ENCODE peak calls at places on chromosomes 1 and 21, in nine cellular contexts. One of them, this sample, is unnamed.

GRCh38 chr1:175146535-175147213 is 45.9 kb downstream of the KIAA0040 start:
- DNase-seq in pancreas: peak; percentile 86
- DNase-seq in right lobe of liver: peak; percentile 64
- DNase-seq in OCI-LY7: peak; percentile 74
- DNase-seq in CD8-positive, alpha-beta T cell: peak; percentile 48
- DNase-seq in neural progenitor cell: peak; percentile 85
- DNase-seq in SJCRH30: peak; percentile 78
- DNase-seq in lung: peak; percentile 71
- DNase-seq in hepatocyte: peak; percentile 81
- DNase-seq in this sample: peak; percentile 58

GRCh38 chr21:42367379-42368165 is 1.2 kb upstream of the TFF1 start:
- DNase-seq in pancreas: no peak
- DNase-seq in right lobe of liver: no peak
- DNase-seq in OCI-LY7: peak; percentile 37
- DNase-seq in CD8-positive, alpha-beta T cell: no peak
- DNase-seq in neural progenitor cell: no peak
- DNase-seq in SJCRH30: no peak
- DNase-seq in lung: no peak
- DNase-seq in hepatocyte: no peak
- DNase-seq in this sample: no peak

GRCh38 chr1:38004284-38005101 is 821 bp downstream of the FHL3 start:
- DNase-seq in pancreas: no peak
- DNase-seq in right lobe of liver: no peak
- DNase-seq in OCI-LY7: no peak
- DNase-seq in CD8-positive, alpha-beta T cell: no peak
- DNase-seq in neural progenitor cell: peak; percentile 34
- DNase-seq in SJCRH30: peak; percentile 40
- DNase-seq in lung: no peak
- DNase-seq in hepatocyte: no peak
- DNase-seq in this sample: no peak

GRCh38 chr1:240058049-240058448 is 33.6 kb upstream of the FMN2 start:
- DNase-seq in pancreas: no peak
- DNase-seq in right lobe of liver: no peak
- DNase-seq in OCI-LY7: no peak
- DNase-seq in CD8-positive, alpha-beta T cell: no peak
- DNase-seq in neural progenitor cell: no peak
- DNase-seq in SJCRH30: no peak
- DNase-seq in lung: no peak
- DNase-seq in hepatocyte: no peak
- DNase-seq in this sample: no peak

GRCh38 chr1:69524010-69524409 is 43.7 kb upstream of the LRRC7 start:
- DNase-seq in pancreas: no peak
- DNase-seq in right lobe of liver: no peak
- DNase-seq in OCI-LY7: no peak
- DNase-seq in CD8-positive, alpha-beta T cell: no peak
- DNase-seq in neural progenitor cell: no peak
- DNase-seq in SJCRH30: no peak
- DNase-seq in lung: no peak
- DNase-seq in hepatocyte: no peak
- DNase-seq in this sample: no peak

GRCh38 chr1:183230403-183230802 is 44.3 kb downstream of the LAMC2 start:
- DNase-seq in pancreas: no peak
- DNase-seq in right lobe of liver: no peak
- DNase-seq in OCI-LY7: no peak
- DNase-seq in CD8-positive, alpha-beta T cell: no peak
- DNase-seq in neural progenitor cell: no peak
- DNase-seq in SJCRH30: no peak
- DNase-seq in lung: no peak
- DNase-seq in hepatocyte: no peak
- DNase-seq in this sample: no peak

GRCh38 chr1:64505232-64505943 is 35.5 kb downstream of the CACHD1 start:
- DNase-seq in pancreas: peak; percentile 73
- DNase-seq in right lobe of liver: peak; percentile 30
- DNase-seq in OCI-LY7: no peak
- DNase-seq in CD8-positive, alpha-beta T cell: peak; percentile 2
- DNase-seq in neural progenitor cell: peak; percentile 89
- DNase-seq in SJCRH30: peak; percentile 54
- DNase-seq in lung: no peak
- DNase-seq in hepatocyte: peak; percentile 68
- DNase-seq in this sample: peak; percentile 33

GRCh38 chr1:231163831-231164427 is 2.1 kb downstream of the TRIM67 start:
- DNase-seq in pancreas: peak; percentile 69
- DNase-seq in right lobe of liver: no peak
- DNase-seq in OCI-LY7: no peak
- DNase-seq in CD8-positive, alpha-beta T cell: no peak
- DNase-seq in neural progenitor cell: no peak
- DNase-seq in SJCRH30: no peak
- DNase-seq in lung: no peak
- DNase-seq in hepatocyte: no peak
- DNase-seq in this sample: no peak

GRCh38 chr1:37556712-37557196 is at the start of gene DNALI1:
- DNase-seq in pancreas: peak; percentile 98
- DNase-seq in right lobe of liver: peak; percentile 87
- DNase-seq in OCI-LY7: peak; percentile 24
- DNase-seq in CD8-positive, alpha-beta T cell: no peak
- DNase-seq in neural progenitor cell: peak; percentile 96
- DNase-seq in SJCRH30: peak; percentile 96
- DNase-seq in lung: peak; percentile 91
- DNase-seq in hepatocyte: peak; percentile 96
- DNase-seq in this sample: no peak

GRCh38 chr1:54335396-54336056 is 70.7 kb downstream of the SSBP3 start:
- DNase-seq in pancreas: no peak
- DNase-seq in right lobe of liver: no peak
- DNase-seq in OCI-LY7: no peak
- DNase-seq in CD8-positive, alpha-beta T cell: no peak
- DNase-seq in neural progenitor cell: no peak
- DNase-seq in SJCRH30: peak; percentile 95
- DNase-seq in lung: peak; percentile 66
- DNase-seq in hepatocyte: peak; percentile 82
- DNase-seq in this sample: no peak
- H3K4me1 ChIP-seq in pancreas: peaks cover 33% of the 10 kb centered on the region
- H3K4me1 ChIP-seq in right lobe of liver: no peaks in the 10 kb centered on the region
- H3K4me1 ChIP-seq in OCI-LY7: peaks cover 33% of the 10 kb centered on the region
- H3K4me1 ChIP-seq in CD8-positive, alpha-beta T cell: peaks cover 32% of the 10 kb centered on the region
- H3K4me1 ChIP-seq in neural progenitor cell: peaks cover 53% of the 10 kb centered on the region
- H3K4me1 ChIP-seq in SJCRH30: peaks cover 78% of the 10 kb centered on the region
- H3K4me1 ChIP-seq in lung: peaks cover 14% of the 10 kb centered on the region
- H3K4me1 ChIP-seq in hepatocyte: peaks cover 66% of the 10 kb centered on the region
- H3K4me1 ChIP-seq in this sample: no peaks in the 10 kb centered on the region

GRCh38 chr1:19220080-19220846 is 10.2 kb upstream of the UBR4 start:
- DNase-seq in pancreas: no peak
- DNase-seq in right lobe of liver: no peak
- DNase-seq in OCI-LY7: no peak
- DNase-seq in CD8-positive, alpha-beta T cell: no peak
- DNase-seq in neural progenitor cell: no peak
- DNase-seq in SJCRH30: no peak
- DNase-seq in lung: no peak
- DNase-seq in hepatocyte: no peak
- DNase-seq in this sample: no peak
- H3K36me3 ChIP-seq in pancreas: peaks cover 28% of the 10 kb centered on the region
- H3K36me3 ChIP-seq in right lobe of liver: peaks cover 40% of the 10 kb centered on the region
- H3K36me3 ChIP-seq in OCI-LY7: peaks cover 100% of the 10 kb centered on the region
- H3K36me3 ChIP-seq in CD8-positive, alpha-beta T cell: peaks cover 55% of the 10 kb centered on the region
- H3K36me3 ChIP-seq in neural progenitor cell: peaks cover 10% of the 10 kb centered on the region
- H3K36me3 ChIP-seq in SJCRH30: peaks cover 85% of the 10 kb centered on the region
- H3K36me3 ChIP-seq in lung: peaks cover 42% of the 10 kb centered on the region
- H3K36me3 ChIP-seq in hepatocyte: no peaks in the 10 kb centered on the region
- H3K36me3 ChIP-seq in this sample: peaks cover 6% of the 10 kb centered on the region

GRCh38 chr21:25888711-25889110 is 153.9 kb downstream of the GABPA start:
- DNase-seq in pancreas: no peak
- DNase-seq in right lobe of liver: no peak
- DNase-seq in OCI-LY7: no peak
- DNase-seq in CD8-positive, alpha-beta T cell: no peak
- DNase-seq in neural progenitor cell: no peak
- DNase-seq in SJCRH30: no peak
- DNase-seq in lung: no peak
- DNase-seq in hepatocyte: no peak
- DNase-seq in this sample: no peak
- H3K27ac ChIP-seq in pancreas: no peak overlapping the region
- H3K27ac ChIP-seq in right lobe of liver: peak overlapping the region; percentile 26
- H3K27ac ChIP-seq in OCI-LY7: no peak overlapping the region
- H3K27ac ChIP-seq in CD8-positive, alpha-beta T cell: no peak overlapping the region
- H3K27ac ChIP-seq in neural progenitor cell: no peak overlapping the region
- H3K27ac ChIP-seq in SJCRH30: no peak overlapping the region
- H3K27ac ChIP-seq in lung: no peak overlapping the region
- H3K27ac ChIP-seq in hepatocyte: peak overlapping the region; percentile 54
- H3K27ac ChIP-seq in this sample: no peak overlapping the region

GRCh38 chr1:198657550-198658064 is 18.8 kb downstream of the PTPRC start:
- DNase-seq in pancreas: no peak
- DNase-seq in right lobe of liver: no peak
- DNase-seq in OCI-LY7: peak; percentile 73
- DNase-seq in CD8-positive, alpha-beta T cell: no peak
- DNase-seq in neural progenitor cell: no peak
- DNase-seq in SJCRH30: no peak
- DNase-seq in lung: no peak
- DNase-seq in hepatocyte: peak; percentile 59
- DNase-seq in this sample: no peak

GRCh38 chr1:198655464-198656121 is 16.8 kb downstream of the PTPRC start:
- DNase-seq in pancreas: no peak
- DNase-seq in right lobe of liver: no peak
- DNase-seq in OCI-LY7: no peak
- DNase-seq in CD8-positive, alpha-beta T cell: no peak
- DNase-seq in neural progenitor cell: no peak
- DNase-seq in SJCRH30: no peak
- DNase-seq in lung: no peak
- DNase-seq in hepatocyte: no peak
- DNase-seq in this sample: no peak

GRCh38 chr1:198660341-198661056 is 21.7 kb downstream of the PTPRC start:
- DNase-seq in pancreas: no peak
- DNase-seq in right lobe of liver: no peak
- DNase-seq in OCI-LY7: no peak
- DNase-seq in CD8-positive, alpha-beta T cell: no peak
- DNase-seq in neural progenitor cell: no peak
- DNase-seq in SJCRH30: no peak
- DNase-seq in lung: no peak
- DNase-seq in hepatocyte: no peak
- DNase-seq in this sample: no peak

GRCh38 chr1:198653815-198654413 is 15.1 kb downstream of the PTPRC start:
- DNase-seq in pancreas: no peak
- DNase-seq in right lobe of liver: no peak
- DNase-seq in OCI-LY7: no peak
- DNase-seq in CD8-positive, alpha-beta T cell: no peak
- DNase-seq in neural progenitor cell: no peak
- DNase-seq in SJCRH30: no peak
- DNase-seq in lung: no peak
- DNase-seq in hepatocyte: no peak
- DNase-seq in this sample: no peak

DNA sequence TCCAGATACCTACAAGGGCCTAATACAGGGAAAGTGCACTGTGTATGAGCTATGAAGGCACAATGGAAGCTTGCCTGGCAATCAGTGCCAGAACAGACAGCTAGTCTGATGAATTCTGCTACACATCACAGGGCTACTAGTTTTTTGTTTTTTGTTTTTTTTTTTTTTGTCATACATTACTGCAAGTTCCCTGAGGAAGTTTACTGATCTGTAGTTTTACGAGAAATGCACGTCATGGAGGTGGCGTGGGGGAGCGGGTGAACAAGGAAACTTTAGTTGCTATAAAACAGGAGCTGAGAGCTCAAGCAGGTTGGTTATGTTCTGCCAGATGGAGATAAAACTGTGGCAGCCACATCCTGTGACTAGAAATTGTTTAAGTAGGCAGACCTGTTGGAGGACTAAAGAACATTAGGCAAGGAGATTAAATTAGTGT is 17.7 kb downstream of the PTPRC start:
- DNase-seq in pancreas: no peak
- DNase-seq in right lobe of liver: no peak
- DNase-seq in OCI-LY7: peak; percentile 80
- DNase-seq in CD8-positive, alpha-beta T cell: peak; percentile 52
- DNase-seq in neural progenitor cell: no peak
- DNase-seq in SJCRH30: no peak
- DNase-seq in lung: no peak
- DNase-seq in hepatocyte: peak; percentile 17
- DNase-seq in this sample: peak; percentile 73
- H3K4me1 ChIP-seq in pancreas: no peaks in the 10 kb centered on the region
- H3K4me1 ChIP-seq in right lobe of liver: no peaks in the 10 kb centered on the region
- H3K4me1 ChIP-seq in OCI-LY7: peaks cover 90% of the 10 kb centered on the region
- H3K4me1 ChIP-seq in CD8-positive, alpha-beta T cell: peaks cover 79% of the 10 kb centered on the region
- H3K4me1 ChIP-seq in neural progenitor cell: peaks cover 8% of the 10 kb centered on the region
- H3K4me1 ChIP-seq in SJCRH30: no peaks in the 10 kb centered on the region
- H3K4me1 ChIP-seq in lung: no peaks in the 10 kb centered on the region
- H3K4me1 ChIP-seq in hepatocyte: peaks cover 12% of the 10 kb centered on the region
- H3K4me1 ChIP-seq in this sample: peaks cover 61% of the 10 kb centered on the region

DNA sequence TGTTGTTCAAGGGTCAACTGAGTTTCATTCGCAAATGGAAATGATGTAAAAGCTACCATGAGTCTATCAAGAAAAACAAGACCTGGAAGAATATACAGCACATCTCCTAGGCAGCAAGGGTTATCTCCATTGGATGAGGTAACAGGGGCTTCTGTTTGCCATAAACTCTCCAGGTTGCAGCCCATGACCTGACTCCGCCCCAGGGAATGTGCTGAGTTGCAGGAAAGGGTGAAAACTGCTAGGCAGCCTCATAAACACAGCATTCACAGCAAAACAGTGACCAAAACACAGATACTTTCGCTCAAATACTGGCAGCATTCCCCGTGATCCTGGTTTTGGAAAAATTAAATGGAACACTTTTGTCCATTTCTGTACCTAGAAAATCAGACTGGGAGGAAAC is 20.2 kb upstream of the ACTA1 start:
- DNase-seq in pancreas: no peak
- DNase-seq in right lobe of liver: no peak
- DNase-seq in OCI-LY7: no peak
- DNase-seq in CD8-positive, alpha-beta T cell: no peak
- DNase-seq in neural progenitor cell: no peak
- DNase-seq in SJCRH30: no peak
- DNase-seq in lung: no peak
- DNase-seq in hepatocyte: peak; percentile 48
- DNase-seq in this sample: no peak
- H3K36me3 ChIP-seq in pancreas: peaks cover 28% of the 10 kb centered on the region
- H3K36me3 ChIP-seq in right lobe of liver: peaks cover 12% of the 10 kb centered on the region
- H3K36me3 ChIP-seq in OCI-LY7: peaks cover 85% of the 10 kb centered on the region
- H3K36me3 ChIP-seq in CD8-positive, alpha-beta T cell: peaks cover 12% of the 10 kb centered on the region
- H3K36me3 ChIP-seq in neural progenitor cell: peaks cover 18% of the 10 kb centered on the region
- H3K36me3 ChIP-seq in SJCRH30: peaks cover 35% of the 10 kb centered on the region
- H3K36me3 ChIP-seq in lung: peaks cover 8% of the 10 kb centered on the region
- H3K36me3 ChIP-seq in hepatocyte: no peaks in the 10 kb centered on the region
- H3K36me3 ChIP-seq in this sample: peaks cover 17% of the 10 kb centered on the region

DNA sequence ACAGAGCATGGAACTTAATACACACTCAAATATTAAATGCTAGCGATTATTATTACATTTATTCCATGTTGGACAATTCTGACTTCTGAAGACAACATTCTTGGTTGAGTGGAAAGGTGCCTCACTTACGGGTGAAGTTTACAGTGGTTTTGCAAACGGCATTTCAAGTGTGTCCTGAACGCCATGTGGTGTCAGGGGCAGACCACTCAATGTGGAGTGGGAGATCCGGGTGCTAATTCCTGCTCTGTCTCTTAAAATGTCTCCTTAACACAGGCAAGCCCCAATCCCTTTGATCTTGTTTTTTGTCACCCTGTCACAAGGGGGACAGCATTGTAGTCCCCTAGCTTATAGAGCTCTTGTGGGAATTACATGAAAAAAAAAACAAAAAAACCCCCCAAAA is 5.6 kb upstream of the TDRD10 start:
- DNase-seq in pancreas: no peak
- DNase-seq in right lobe of liver: no peak
- DNase-seq in OCI-LY7: no peak
- DNase-seq in CD8-positive, alpha-beta T cell: no peak
- DNase-seq in neural progenitor cell: no peak
- DNase-seq in SJCRH30: no peak
- DNase-seq in lung: peak; percentile 52
- DNase-seq in hepatocyte: no peak
- DNase-seq in this sample: no peak
- H3K27ac ChIP-seq in pancreas: no peak overlapping the region
- H3K27ac ChIP-seq in right lobe of liver: peak overlapping the region; percentile 55
- H3K27ac ChIP-seq in OCI-LY7: peak overlapping the region; percentile 31
- H3K27ac ChIP-seq in CD8-positive, alpha-beta T cell: no peak overlapping the region
- H3K27ac ChIP-seq in neural progenitor cell: no peak overlapping the region
- H3K27ac ChIP-seq in SJCRH30: no peak overlapping the region
- H3K27ac ChIP-seq in lung: peak overlapping the region; percentile 69
- H3K27ac ChIP-seq in hepatocyte: no peak overlapping the region
- H3K27ac ChIP-seq in this sample: no peak overlapping the region

This sample was measured in naive thymus-derived CD4-positive, alpha-beta T cell.